ENCODE peak calls at places on chromosomes 3 and 15, in four cellular contexts. E is breast epithelium, Q is Peyer's patch, X is body of pancreas. G is an unnamed sample.

GRCh38 chr3:142315083-142315482 is 89.7 kb upstream of the GK5 start:
- DNase-seq in E (no peak), Q (no peak), X (no peak), G (no peak)

GRCh38 chr3:133851266-133851906 is 44.3 kb downstream of the RAB6B start:
- DNase-seq in E (no peak), Q (no peak), X (no peak), G (peak)

GRCh38 chr15:79824321-79824720 is 72.5 kb downstream of the MTHFS start:
- DNase-seq in E (no peak), Q (no peak), X (no peak), G (no peak)

GRCh38 chr3:171829841-171830559 is 13.1 kb upstream of the TMEM212 start:
- DNase-seq in E (peak), Q (peak), X (peak), G (peak)

GRCh38 chr3:14634763-14635400 is 16.7 kb upstream of the CCDC174 start:
- DNase-seq in E (no peak), Q (peak), X (no peak), G (no peak)

GRCh38 chr3:16975083-16975482 is 90.3 kb downstream of the PLCL2 start:
- DNase-seq in E (no peak), Q (no peak), X (no peak), G (no peak)

GRCh38 chr3:35275768-35276167 is 363.6 kb upstream of the ARPP21 start:
- DNase-seq in E (no peak), Q (no peak), X (no peak), G (no peak)

GRCh38 chr3:169771651-169772529 is 1.3 kb upstream of the MYNN start:
- DNase-seq in E (no peak), Q (peak), X (peak), G (peak)

GRCh38 chr3:153277029-153277428 is 115.0 kb downstream of the RAP2B start:
- DNase-seq in E (no peak), Q (no peak), X (no peak), G (no peak)

GRCh38 chr3:105933871-105934270 is 65.1 kb upstream of the CBLB start:
- DNase-seq in E (no peak), Q (no peak), X (no peak), G (no peak)

GRCh38 chr3:127123533-127123932 is 69.4 kb upstream of the PRR23E start:
- DNase-seq in E (no peak), Q (no peak), X (no peak), G (no peak)

GRCh38 chr3:42013652-42014442 is 51.9 kb upstream of the ULK4 start:
- DNase-seq in E (no peak), Q (peak), X (peak), G (peak)

GRCh38 chr15:48683991-48684765 is 38.7 kb upstream of the FBN1 start:
- DNase-seq in E (no peak), Q (no peak), X (no peak), G (no peak)

GRCh38 chr15:73982251-73982962 is 9.7 kb downstream of the STOML1 start:
- DNase-seq in E (peak), Q (peak), X (peak), G (peak)

GRCh38 chr3:27723803-27724458 is 1.8 kb upstream of the EOMES start:
- DNase-seq in E (no peak), Q (no peak), X (no peak), G (no peak)

GRCh38 chr3:27720899-27721716 is 1.0 kb downstream of the EOMES start:
- DNase-seq in E (no peak), Q (no peak), X (no peak), G (no peak)

GRCh38 chr3:27722957-27723802 is 1.1 kb upstream of the EOMES start:
- DNase-seq in E (no peak), Q (no peak), X (no peak), G (no peak)

GRCh38 chr3:27720029-27720518 is 2.0 kb downstream of the EOMES start:
- DNase-seq in E (no peak), Q (no peak), X (no peak), G (no peak)

GRCh38 chr3:27721717-27722564 is at the start of gene EOMES:
- DNase-seq in E (no peak), Q (peak), X (peak), G (no peak)
- TF ChIP-seq CTCF in E (no peak), Q (no peak), X (no peak), G (peak)

DNA sequence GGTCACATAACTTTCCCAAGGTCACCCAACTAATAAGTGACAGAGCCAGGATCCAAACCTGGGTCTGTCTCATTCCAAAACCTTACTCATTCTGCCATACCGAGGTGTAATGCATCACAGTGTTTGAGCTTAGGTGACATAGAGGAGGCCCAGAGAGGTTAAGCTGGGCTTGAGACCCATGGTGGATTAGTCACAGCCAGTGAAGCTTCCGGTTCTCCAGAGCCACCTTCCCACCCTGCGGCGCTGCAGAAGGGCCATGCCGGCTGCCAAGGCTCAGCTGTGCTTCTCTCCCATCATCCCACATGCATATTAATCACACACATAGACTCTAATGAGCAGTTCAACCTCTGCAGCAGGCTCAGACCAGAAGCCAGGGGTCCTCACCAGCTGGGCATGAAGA is 42.2 kb downstream of the SPSB4 start:
- DNase-seq in E (no peak), Q (no peak), X (peak), G (no peak)
- H3K27ac ChIP-seq in E (no peak), Q (no peak), X (peak), G (no peak)

DNA sequence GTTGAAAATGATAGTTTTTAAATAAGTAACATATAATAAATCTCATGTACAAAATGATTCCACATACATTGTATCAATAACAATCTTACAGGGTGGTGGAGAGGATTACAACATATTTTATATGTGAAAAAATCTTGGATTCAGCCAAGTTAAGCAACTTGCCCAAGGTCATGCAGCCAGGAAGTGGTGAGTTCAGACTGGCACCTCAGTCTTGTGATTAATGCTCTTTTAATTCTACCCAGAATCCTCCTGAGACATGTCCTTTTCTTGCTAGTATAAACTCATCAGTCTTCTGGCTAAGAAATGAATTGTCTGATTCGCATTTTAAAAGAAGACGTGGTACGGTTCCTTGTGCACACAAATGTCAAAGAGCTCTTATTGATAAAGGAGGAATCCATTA is 4.5 kb upstream of the MYRIP start:
- DNase-seq in E (no peak), Q (no peak), X (no peak), G (no peak)
- TF ChIP-seq POLR2A in E (no peak), Q (no peak), X (no peak), G (no peak)

DNA sequence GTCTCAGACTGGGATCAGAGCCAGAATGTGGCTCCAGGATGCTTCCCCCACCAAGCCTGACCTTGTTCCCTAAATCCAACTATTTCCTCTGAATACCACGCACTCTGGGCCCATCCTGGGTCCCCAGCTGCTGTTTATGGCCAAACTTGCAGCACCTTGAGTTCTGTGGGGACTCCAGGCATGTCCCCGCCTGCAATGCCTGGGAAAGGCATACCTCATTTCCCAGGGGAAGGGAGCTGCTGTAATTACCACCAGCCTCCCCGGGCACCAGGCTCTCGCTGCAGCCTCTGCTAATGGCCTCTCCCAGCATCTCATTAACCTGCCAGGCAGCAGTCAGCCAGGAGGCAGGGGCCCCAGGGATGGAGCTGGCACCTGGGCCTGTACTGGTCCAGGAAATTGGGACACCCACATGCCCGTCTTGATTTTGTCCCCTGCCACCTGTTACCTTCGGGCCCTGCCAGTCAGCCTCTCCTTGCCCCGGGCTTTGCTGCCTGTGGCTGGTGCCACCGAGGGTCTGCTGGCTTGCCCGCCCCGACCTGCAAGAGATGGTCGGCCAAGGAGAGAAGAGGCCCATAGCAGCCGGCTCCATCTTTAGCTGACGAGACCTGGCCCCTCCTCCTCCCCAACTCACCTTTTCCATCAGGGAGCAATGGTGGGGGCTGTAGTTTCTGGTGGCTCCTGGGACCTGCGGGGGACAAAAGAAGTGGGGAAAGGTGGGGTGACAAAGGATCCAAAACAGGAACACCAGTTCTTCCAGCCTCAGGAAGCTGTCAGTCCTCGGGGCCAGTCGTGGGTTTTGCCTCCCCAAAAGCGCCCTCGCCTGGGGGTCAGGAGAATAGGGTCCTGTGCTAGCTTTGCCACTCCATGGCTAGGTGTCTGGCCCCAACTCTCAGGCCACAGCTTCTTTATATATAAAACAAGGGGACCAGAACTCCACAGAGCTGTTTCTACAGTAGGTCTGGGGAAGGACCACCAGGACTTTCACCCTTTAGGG is 4.3 kb downstream of the CCDC9B start:
- DNase-seq in E (no peak), Q (peak), X (no peak), G (no peak)
- TF ChIP-seq CTCF in E (no peak), Q (no peak), X (no peak), G (no peak)